ENCODE peak calls at places on chromosomes 13 and 19, in seven cellular contexts. L is esophagus squamous epithelium, B is neural progenitor cell, Y is A549, K is hepatocyte, T is GM23248, G is breast epithelium. X is an unnamed sample.

GRCh38 chr13:113547248-113547971 is 37.1 kb upstream of the TFDP1 start:
- DNase-seq in Y (no peak), K (no peak), T (peak; percentile 74), B (no peak), L (no peak), G (no peak), X (peak; percentile 19)

GRCh38 chr19:9834302-9834725 is 804 bp upstream of the PIN1 start:
- DNase-seq in G (no peak), B (no peak), T (no peak), L (no peak), K (no peak), Y (no peak), X (no peak)

GRCh38 chr13:73966331-73966730 is 167.9 kb downstream of the KLF12 start:
- DNase-seq in Y (no peak), K (no peak), G (no peak), T (no peak), L (no peak), B (no peak), X (no peak)

GRCh38 chr19:2495130-2495641 is 19.3 kb downstream of the GADD45B start:
- DNase-seq in L (no peak), B (peak; percentile 21), Y (peak; percentile 72), G (peak; percentile 83), K (peak; percentile 84), T (peak; percentile 95), X (peak; percentile 68)

GRCh38 chr13:51600703-51601102 is 16.4 kb downstream of the WDFY2 start:
- DNase-seq in L (no peak), G (no peak), Y (no peak), K (no peak), B (no peak), T (no peak), X (no peak)

GRCh38 chr19:16191216-16191908 is 6.2 kb downstream of the FAM32A start:
- DNase-seq in T (no peak), Y (no peak), K (no peak), G (no peak), B (no peak), L (no peak), X (no peak)

GRCh38 chr13:73715910-73716257 is 418.3 kb downstream of the KLF12 start:
- DNase-seq in G (no peak), T (no peak), B (no peak), K (no peak), Y (no peak), L (no peak), X (no peak)

GRCh38 chr19:3479819-3480215 is 508 bp downstream of the SMIM24 start:
- DNase-seq in B (no peak), L (no peak), Y (no peak), K (peak; percentile 54), G (no peak), T (peak; percentile 58), X (no peak)

GRCh38 chr19:33554821-33555220 is 33.2 kb upstream of the PEPD start:
- DNase-seq in G (no peak), Y (no peak), L (no peak), K (no peak), B (no peak), T (no peak), X (no peak)

GRCh38 chr19:36215276-36216171 is 618 bp downstream of the ZNF146 start:
- DNase-seq in T (peak; percentile 83), K (peak; percentile 51), L (no peak), B (peak; percentile 39), G (no peak), Y (peak; percentile 57), X (no peak)

GRCh38 chr13:92622905-92623304 is 603.7 kb upstream of the GPC6 start:
- DNase-seq in B (no peak), L (no peak), K (no peak), T (no peak), Y (no peak), G (no peak), X (no peak)
- H3K4me3 ChIP-seq in B (no peak overlapping the region), L (no peak overlapping the region), K (no peak overlapping the region), T (no peak overlapping the region), Y (no peak overlapping the region), G (no peak overlapping the region), X (no peak overlapping the region)

DNA sequence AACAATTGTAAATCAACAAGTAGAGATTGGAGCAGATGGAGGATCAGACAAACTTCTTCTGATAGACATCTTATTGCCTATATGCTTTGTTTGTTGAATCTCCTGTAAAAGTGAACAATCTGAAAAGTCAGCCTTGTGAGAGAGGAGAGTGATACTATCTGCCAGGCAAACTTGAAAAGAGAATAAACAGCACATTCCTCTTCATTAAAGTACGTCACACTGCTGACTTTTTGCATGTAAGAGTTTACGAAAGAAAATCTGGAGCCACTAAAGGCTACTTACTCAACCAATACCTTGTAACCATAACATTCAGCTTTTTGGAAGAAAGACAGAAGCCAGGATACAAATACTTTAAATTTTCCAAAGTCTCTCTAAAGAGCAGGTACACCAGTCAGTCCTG is 42.5 kb downstream of the EDNRB start:
- DNase-seq in G (no peak), Y (no peak), B (no peak), K (peak; percentile 16), L (no peak), T (peak; percentile 60), X (no peak)
- H3K27ac ChIP-seq in G (no peak overlapping the region), Y (no peak overlapping the region), B (no peak overlapping the region), K (peak overlapping the region; percentile 22), L (no peak overlapping the region), T (peak overlapping the region; percentile 28), X (no peak overlapping the region)

DNA sequence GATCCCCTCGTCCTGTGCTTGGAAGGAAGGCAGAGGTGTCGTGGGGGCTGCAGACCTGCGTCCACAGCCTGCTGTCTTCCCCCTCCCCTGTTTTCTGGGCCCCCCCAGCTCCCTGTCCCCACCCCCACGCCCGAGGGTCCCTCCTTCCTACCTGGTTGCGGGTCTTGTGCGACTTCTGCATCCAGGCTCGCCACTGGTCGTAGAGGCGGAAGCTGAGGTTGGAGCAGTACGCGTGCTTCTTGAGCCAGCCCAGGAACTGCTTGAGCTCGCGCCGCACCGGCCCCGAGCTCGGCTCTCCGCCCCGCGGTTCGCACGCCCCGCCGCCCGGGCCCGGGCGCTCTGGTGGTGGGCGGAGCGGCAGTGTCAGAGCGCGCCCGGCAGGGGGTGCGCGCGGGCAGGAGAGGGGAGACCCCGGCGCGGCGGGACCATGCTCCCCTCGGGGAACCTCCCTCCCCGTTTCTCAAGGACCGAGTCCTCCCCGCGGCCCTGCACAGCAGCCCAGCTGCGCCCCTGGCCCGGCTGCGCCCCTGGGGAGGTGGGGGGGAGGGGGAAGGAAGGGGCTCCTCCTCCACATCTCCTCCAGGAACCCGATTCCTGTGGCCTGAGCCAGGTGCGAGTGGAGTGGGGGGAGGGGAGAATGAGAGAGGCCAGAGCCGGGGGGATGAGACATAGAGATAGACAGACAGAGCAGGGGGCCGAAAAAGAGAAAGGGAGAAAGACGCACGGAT is 5.7 kb downstream of the REX1BD start:
- DNase-seq in B (peak; percentile 96), L (no peak), G (peak; percentile 65), Y (peak; percentile 57), K (peak; percentile 95), T (peak; percentile 95), X (peak; percentile 88)
- H3K4me3 ChIP-seq in B (peak overlapping the region; percentile 55), L (peak overlapping the region; percentile 42), G (peak overlapping the region; percentile 41), Y (peak overlapping the region; percentile 29), K (peak overlapping the region; percentile 27), T (peak overlapping the region; percentile 72), X (peak overlapping the region; percentile 25)

GRCh38 chr13:66835040-66835628 is 395.0 kb downstream of the PCDH9 start:
- DNase-seq in L (no peak), K (peak; percentile 70), T (no peak), B (peak; percentile 79), Y (peak; percentile 7), G (no peak), X (peak; percentile 71)
- H3K27ac ChIP-seq in L (no peak overlapping the region), K (no peak overlapping the region), T (no peak overlapping the region), B (no peak overlapping the region), Y (peak overlapping the region; percentile 28), G (no peak overlapping the region), X (no peak overlapping the region)

DNA sequence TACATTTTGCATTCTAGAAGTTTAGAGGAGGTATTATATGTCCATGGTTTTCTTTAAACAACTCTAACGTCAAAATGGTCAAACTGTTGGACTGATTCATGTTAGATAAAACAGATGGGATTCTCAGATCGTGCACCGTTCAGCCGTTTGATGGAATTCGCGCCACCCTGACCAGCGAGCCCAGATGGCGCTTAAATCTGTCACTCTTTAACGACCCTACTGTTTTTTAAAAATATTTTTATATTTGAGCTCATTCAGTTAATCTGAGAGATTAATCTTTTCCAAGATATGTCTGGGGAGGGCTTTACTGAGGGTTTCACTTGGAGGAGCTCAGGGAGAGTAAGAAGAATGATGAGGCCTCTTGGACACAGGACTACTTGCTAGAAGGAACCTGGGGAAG is 164.4 kb downstream of the TM9SF2 start:
- DNase-seq in T (no peak), B (no peak), Y (no peak), G (no peak), K (no peak), L (no peak), X (no peak)
- H3K4me3 ChIP-seq in T (no peak overlapping the region), B (no peak overlapping the region), Y (no peak overlapping the region), G (no peak overlapping the region), K (no peak overlapping the region), L (no peak overlapping the region), X (no peak overlapping the region)